ENCODE peak calls at places on chromosomes 4 and X, in eight cellular contexts. One of them, this sample, is unnamed.

GRCh38 chrX:45710081-45710801 is 509.6 kb upstream of the DIPK2B start:
- DNase-seq in small intestine: no peak
- DNase-seq in heart right ventricle: no peak
- DNase-seq in cardiac muscle cell: peak
- DNase-seq in upper lobe of left lung: no peak
- DNase-seq in IMR-90: peak
- DNase-seq in H7: no peak
- DNase-seq in CD8-positive, alpha-beta T cell: no peak
- DNase-seq in this sample: no peak

GRCh38 chrX:446243-446642 is 59.5 kb upstream of the PPP2R3B start:
- DNase-seq in small intestine: no peak
- DNase-seq in heart right ventricle: no peak
- DNase-seq in cardiac muscle cell: no peak
- DNase-seq in upper lobe of left lung: no peak
- DNase-seq in IMR-90: no peak
- DNase-seq in H7: peak
- DNase-seq in CD8-positive, alpha-beta T cell: no peak
- DNase-seq in this sample: no peak

GRCh38 chr4:126784966-126785580 is 847.7 kb upstream of the INTU start:
- DNase-seq in small intestine: no peak
- DNase-seq in heart right ventricle: no peak
- DNase-seq in cardiac muscle cell: no peak
- DNase-seq in upper lobe of left lung: no peak
- DNase-seq in IMR-90: peak
- DNase-seq in H7: no peak
- DNase-seq in CD8-positive, alpha-beta T cell: no peak
- DNase-seq in this sample: no peak

GRCh38 chr4:143773998-143774898 is 73.8 kb upstream of the FREM3 start:
- DNase-seq in small intestine: peak
- DNase-seq in heart right ventricle: peak
- DNase-seq in cardiac muscle cell: peak
- DNase-seq in upper lobe of left lung: peak
- DNase-seq in IMR-90: peak
- DNase-seq in H7: peak
- DNase-seq in CD8-positive, alpha-beta T cell: peak
- DNase-seq in this sample: no peak

GRCh38 chr4:135408109-135408508 is 1206.5 kb upstream of the PABPC4L start:
- DNase-seq in small intestine: no peak
- DNase-seq in heart right ventricle: no peak
- DNase-seq in cardiac muscle cell: no peak
- DNase-seq in upper lobe of left lung: no peak
- DNase-seq in IMR-90: no peak
- DNase-seq in H7: peak
- DNase-seq in CD8-positive, alpha-beta T cell: no peak
- DNase-seq in this sample: no peak

GRCh38 chr4:122845760-122846159 is 19.1 kb downstream of the FGF2 start:
- DNase-seq in small intestine: no peak
- DNase-seq in heart right ventricle: no peak
- DNase-seq in cardiac muscle cell: no peak
- DNase-seq in upper lobe of left lung: no peak
- DNase-seq in IMR-90: no peak
- DNase-seq in H7: no peak
- DNase-seq in CD8-positive, alpha-beta T cell: no peak
- DNase-seq in this sample: no peak

GRCh38 chr4:109559983-109560686 is at the start of gene MCUB:
- DNase-seq in small intestine: peak
- DNase-seq in heart right ventricle: peak
- DNase-seq in cardiac muscle cell: peak
- DNase-seq in upper lobe of left lung: peak
- DNase-seq in IMR-90: peak
- DNase-seq in H7: peak
- DNase-seq in CD8-positive, alpha-beta T cell: peak
- DNase-seq in this sample: peak

GRCh38 chr4:1285790-1286553 is 3.7 kb upstream of the MAEA start:
- DNase-seq in small intestine: no peak
- DNase-seq in heart right ventricle: no peak
- DNase-seq in cardiac muscle cell: no peak
- DNase-seq in upper lobe of left lung: peak
- DNase-seq in IMR-90: peak
- DNase-seq in H7: peak
- DNase-seq in CD8-positive, alpha-beta T cell: no peak
- DNase-seq in this sample: no peak

GRCh38 chr4:15890246-15890829 is 48.2 kb downstream of the FGFBP1 start:
- DNase-seq in small intestine: no peak
- DNase-seq in heart right ventricle: no peak
- DNase-seq in cardiac muscle cell: no peak
- DNase-seq in upper lobe of left lung: no peak
- DNase-seq in IMR-90: no peak
- DNase-seq in H7: no peak
- DNase-seq in CD8-positive, alpha-beta T cell: no peak
- DNase-seq in this sample: no peak

GRCh38 chr4:105455998-105456397 is 17.9 kb downstream of the PPA2 start:
- DNase-seq in small intestine: no peak
- DNase-seq in heart right ventricle: no peak
- DNase-seq in cardiac muscle cell: no peak
- DNase-seq in upper lobe of left lung: no peak
- DNase-seq in IMR-90: no peak
- DNase-seq in H7: no peak
- DNase-seq in CD8-positive, alpha-beta T cell: no peak
- DNase-seq in this sample: no peak

GRCh38 chr4:37645736-37646135 is 40.4 kb downstream of the RELL1 start:
- DNase-seq in small intestine: no peak
- DNase-seq in heart right ventricle: no peak
- DNase-seq in cardiac muscle cell: no peak
- DNase-seq in upper lobe of left lung: no peak
- DNase-seq in IMR-90: no peak
- DNase-seq in H7: no peak
- DNase-seq in CD8-positive, alpha-beta T cell: no peak
- DNase-seq in this sample: no peak

GRCh38 chr4:41204400-41204978 is 9.9 kb downstream of the APBB2 start:
- DNase-seq in small intestine: no peak
- DNase-seq in heart right ventricle: peak
- DNase-seq in cardiac muscle cell: peak
- DNase-seq in upper lobe of left lung: peak
- DNase-seq in IMR-90: peak
- DNase-seq in H7: no peak
- DNase-seq in CD8-positive, alpha-beta T cell: no peak
- DNase-seq in this sample: no peak

GRCh38 chrX:85569691-85570090 is 190.2 kb upstream of the POF1B start:
- DNase-seq in small intestine: no peak
- DNase-seq in heart right ventricle: no peak
- DNase-seq in cardiac muscle cell: no peak
- DNase-seq in upper lobe of left lung: no peak
- DNase-seq in IMR-90: no peak
- DNase-seq in H7: no peak
- DNase-seq in CD8-positive, alpha-beta T cell: no peak
- DNase-seq in this sample: no peak

GRCh38 chr4:15232725-15233597 is 194.9 kb upstream of the C1QTNF7 start:
- DNase-seq in small intestine: no peak
- DNase-seq in heart right ventricle: no peak
- DNase-seq in cardiac muscle cell: peak
- DNase-seq in upper lobe of left lung: no peak
- DNase-seq in IMR-90: peak
- DNase-seq in H7: no peak
- DNase-seq in CD8-positive, alpha-beta T cell: no peak
- DNase-seq in this sample: no peak

GRCh38 chr4:146916479-146917076 is 29.1 kb downstream of the TTC29 start:
- DNase-seq in small intestine: peak
- DNase-seq in heart right ventricle: no peak
- DNase-seq in cardiac muscle cell: peak
- DNase-seq in upper lobe of left lung: no peak
- DNase-seq in IMR-90: peak
- DNase-seq in H7: peak
- DNase-seq in CD8-positive, alpha-beta T cell: no peak
- DNase-seq in this sample: no peak

GRCh38 chr4:6175426-6175825 is 24.9 kb downstream of the JAKMIP1 start:
- DNase-seq in small intestine: no peak
- DNase-seq in heart right ventricle: no peak
- DNase-seq in cardiac muscle cell: no peak
- DNase-seq in upper lobe of left lung: no peak
- DNase-seq in IMR-90: no peak
- DNase-seq in H7: no peak
- DNase-seq in CD8-positive, alpha-beta T cell: no peak
- DNase-seq in this sample: no peak

GRCh38 chr4:87103691-87104187 is 116.7 kb downstream of the KLHL8 start:
- DNase-seq in small intestine: peak
- DNase-seq in heart right ventricle: no peak
- DNase-seq in cardiac muscle cell: peak
- DNase-seq in upper lobe of left lung: no peak
- DNase-seq in IMR-90: peak
- DNase-seq in H7: no peak
- DNase-seq in CD8-positive, alpha-beta T cell: no peak
- DNase-seq in this sample: no peak

GRCh38 chrX:14362731-14363130 is 166.6 kb upstream of the GLRA2 start:
- DNase-seq in small intestine: no peak
- DNase-seq in heart right ventricle: no peak
- DNase-seq in cardiac muscle cell: no peak
- DNase-seq in upper lobe of left lung: no peak
- DNase-seq in IMR-90: no peak
- DNase-seq in H7: no peak
- DNase-seq in CD8-positive, alpha-beta T cell: no peak
- DNase-seq in this sample: no peak

GRCh38 chr4:113756005-113756410 is 5.5 kb downstream of the CAMK2D start:
- DNase-seq in small intestine: no peak
- DNase-seq in heart right ventricle: no peak
- DNase-seq in cardiac muscle cell: peak
- DNase-seq in upper lobe of left lung: no peak
- DNase-seq in IMR-90: peak
- DNase-seq in H7: no peak
- DNase-seq in CD8-positive, alpha-beta T cell: no peak
- DNase-seq in this sample: no peak
- H3K4me3 ChIP-seq in small intestine: no peak
- H3K4me3 ChIP-seq in heart right ventricle: no peak
- H3K4me3 ChIP-seq in cardiac muscle cell: no peak
- H3K4me3 ChIP-seq in upper lobe of left lung: no peak
- H3K4me3 ChIP-seq in IMR-90: no peak
- H3K4me3 ChIP-seq in H7: no peak
- H3K4me3 ChIP-seq in CD8-positive, alpha-beta T cell: no peak
- H3K4me3 ChIP-seq in this sample: no peak

GRCh38 chr4:102437111-102437510 is 64.0 kb upstream of the NFKB1 start:
- DNase-seq in small intestine: no peak
- DNase-seq in heart right ventricle: no peak
- DNase-seq in cardiac muscle cell: no peak
- DNase-seq in upper lobe of left lung: no peak
- DNase-seq in IMR-90: no peak
- DNase-seq in H7: no peak
- DNase-seq in CD8-positive, alpha-beta T cell: no peak
- DNase-seq in this sample: no peak

GRCh38 chr4:102427599-102427998 is 73.6 kb upstream of the NFKB1 start:
- DNase-seq in small intestine: no peak
- DNase-seq in heart right ventricle: no peak
- DNase-seq in cardiac muscle cell: no peak
- DNase-seq in upper lobe of left lung: no peak
- DNase-seq in IMR-90: no peak
- DNase-seq in H7: no peak
- DNase-seq in CD8-positive, alpha-beta T cell: no peak
- DNase-seq in this sample: no peak

GRCh38 chr4:102429553-102429952 is 71.6 kb upstream of the NFKB1 start:
- DNase-seq in small intestine: no peak
- DNase-seq in heart right ventricle: no peak
- DNase-seq in cardiac muscle cell: peak
- DNase-seq in upper lobe of left lung: no peak
- DNase-seq in IMR-90: peak
- DNase-seq in H7: no peak
- DNase-seq in CD8-positive, alpha-beta T cell: no peak
- DNase-seq in this sample: no peak

GRCh38 chr4:102430511-102430910 is 70.6 kb upstream of the NFKB1 start:
- DNase-seq in small intestine: no peak
- DNase-seq in heart right ventricle: no peak
- DNase-seq in cardiac muscle cell: peak
- DNase-seq in upper lobe of left lung: no peak
- DNase-seq in IMR-90: peak
- DNase-seq in H7: no peak
- DNase-seq in CD8-positive, alpha-beta T cell: no peak
- DNase-seq in this sample: no peak

GRCh38 chr4:102431608-102431961 is 69.6 kb upstream of the NFKB1 start:
- DNase-seq in small intestine: no peak
- DNase-seq in heart right ventricle: no peak
- DNase-seq in cardiac muscle cell: no peak
- DNase-seq in upper lobe of left lung: no peak
- DNase-seq in IMR-90: no peak
- DNase-seq in H7: no peak
- DNase-seq in CD8-positive, alpha-beta T cell: no peak
- DNase-seq in this sample: no peak
- H3K4me3 ChIP-seq in small intestine: no peak
- H3K4me3 ChIP-seq in heart right ventricle: peak
- H3K4me3 ChIP-seq in cardiac muscle cell: peak
- H3K4me3 ChIP-seq in upper lobe of left lung: peak
- H3K4me3 ChIP-seq in IMR-90: no peak
- H3K4me3 ChIP-seq in H7: no peak
- H3K4me3 ChIP-seq in CD8-positive, alpha-beta T cell: peak
- H3K4me3 ChIP-seq in this sample: peak

DNA sequence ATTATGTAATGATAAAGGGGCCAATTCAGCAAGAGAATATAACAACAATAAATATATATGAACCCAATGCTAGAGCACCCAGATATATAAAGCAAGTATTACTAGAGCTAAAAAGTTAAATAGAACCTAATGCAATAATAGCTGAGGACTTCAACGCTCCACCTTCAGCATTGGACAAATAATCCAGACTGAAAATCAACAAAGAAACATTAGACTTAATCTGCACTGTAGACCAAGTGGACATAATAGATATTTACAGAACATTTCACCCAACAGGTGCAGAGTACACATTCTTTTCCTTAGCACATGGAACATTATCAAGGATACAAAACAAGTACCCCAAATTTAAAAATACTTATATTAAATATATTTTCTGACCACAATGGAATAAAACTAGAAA is 24.3 kb downstream of the OTC start:
- DNase-seq in small intestine: no peak
- DNase-seq in heart right ventricle: no peak
- DNase-seq in cardiac muscle cell: no peak
- DNase-seq in upper lobe of left lung: no peak
- DNase-seq in IMR-90: no peak
- DNase-seq in H7: no peak
- DNase-seq in CD8-positive, alpha-beta T cell: no peak
- DNase-seq in this sample: no peak
- H3K4me3 ChIP-seq in small intestine: no peak
- H3K4me3 ChIP-seq in heart right ventricle: no peak
- H3K4me3 ChIP-seq in cardiac muscle cell: no peak
- H3K4me3 ChIP-seq in upper lobe of left lung: no peak
- H3K4me3 ChIP-seq in IMR-90: no peak
- H3K4me3 ChIP-seq in H7: no peak
- H3K4me3 ChIP-seq in CD8-positive, alpha-beta T cell: no peak
- H3K4me3 ChIP-seq in this sample: no peak

DNA sequence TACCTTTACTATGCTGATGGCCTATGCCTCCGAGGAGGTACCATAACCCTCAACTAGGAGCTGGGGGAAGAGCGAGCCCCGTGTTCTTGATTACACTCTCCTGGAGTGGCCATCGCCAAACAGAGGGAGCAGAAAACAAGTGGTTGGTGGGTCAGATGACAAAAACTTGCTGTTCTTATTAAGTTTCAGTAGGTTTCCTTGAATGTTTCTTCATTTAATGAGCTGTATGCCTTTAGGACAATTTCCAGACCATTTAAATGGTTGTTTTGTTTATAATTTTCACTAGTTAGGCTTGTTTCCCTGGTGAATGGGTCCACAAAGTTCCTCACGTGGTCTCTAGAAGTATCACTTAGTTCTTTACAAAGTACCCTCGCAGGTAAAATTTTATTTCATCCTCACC is 4.7 kb downstream of the PYURF start:
- DNase-seq in small intestine: no peak
- DNase-seq in heart right ventricle: no peak
- DNase-seq in cardiac muscle cell: no peak
- DNase-seq in upper lobe of left lung: no peak
- DNase-seq in IMR-90: no peak
- DNase-seq in H7: no peak
- DNase-seq in CD8-positive, alpha-beta T cell: no peak
- DNase-seq in this sample: no peak
- H3K4me3 ChIP-seq in small intestine: no peak
- H3K4me3 ChIP-seq in heart right ventricle: no peak
- H3K4me3 ChIP-seq in cardiac muscle cell: no peak
- H3K4me3 ChIP-seq in upper lobe of left lung: no peak
- H3K4me3 ChIP-seq in IMR-90: no peak
- H3K4me3 ChIP-seq in H7: no peak
- H3K4me3 ChIP-seq in CD8-positive, alpha-beta T cell: no peak
- H3K4me3 ChIP-seq in this sample: no peak

This sample was measured in right atrium auricular region.